ENCODE peak calls at places on chromosomes 6 and 20, in four cellular contexts. C is vagina, E is psoas muscle, Z is keratinocyte. Y is an unnamed sample.

GRCh38 chr6:66555082-66555481 is 848.1 kb upstream of the EYS start:
- DNase-seq in Z (no peak), E (no peak), C (no peak), Y (no peak)

GRCh38 chr6:111661541-111662041 is 55.9 kb upstream of the TRAF3IP2 start:
- DNase-seq in C (no peak), E (peak; percentile 81), Z (no peak), Y (no peak)

GRCh38 chr6:118722820-118723526 is 71.6 kb upstream of the CEP85L start:
- DNase-seq in C (no peak), Z (no peak), E (no peak), Y (no peak)

GRCh38 chr6:140441256-140441655 is 1066.8 kb upstream of the CITED2 start:
- DNase-seq in C (no peak), E (peak; percentile 68), Z (no peak), Y (peak; percentile 22)

GRCh38 chr6:111615916-111616612 is 10.4 kb upstream of the TRAF3IP2 start:
- DNase-seq in C (no peak), E (no peak), Z (no peak), Y (no peak)

GRCh38 chr6:30769088-30769852 is 24.9 kb upstream of the IER3 start:
- DNase-seq in Z (peak; percentile 95), C (no peak), E (peak; percentile 77), Y (peak; percentile 63)

GRCh38 chr20:62576815-62577214 is 65.5 kb upstream of the SLCO4A1 start:
- DNase-seq in E (no peak), C (no peak), Z (no peak), Y (peak; percentile 52)

GRCh38 chr20:54128175-54128574 is 45.6 kb downstream of the CYP24A1 start:
- DNase-seq in Z (no peak), C (no peak), E (no peak), Y (no peak)

GRCh38 chr20:22807045-22807444 is 222.7 kb upstream of the FOXA2 start:
- DNase-seq in Z (no peak), E (no peak), C (no peak), Y (no peak)

GRCh38 chr6:41162687-41163418 is at the start of gene TREM2:
- DNase-seq in C (peak; percentile 70), E (no peak), Z (no peak), Y (no peak)

GRCh38 chr20:50372770-50373088 is 137.5 kb upstream of the PTPN1 start:
- DNase-seq in E (no peak), Z (no peak), C (no peak), Y (no peak)

GRCh38 chr6:17278289-17279061 is 2.7 kb upstream of the RBM24 start:
- DNase-seq in Z (no peak), E (no peak), C (no peak), Y (no peak)

GRCh38 chr20:47317127-47317895 is 39.2 kb downstream of the ZMYND8 start:
- DNase-seq in E (peak; percentile 94), C (peak; percentile 98), Z (peak; percentile 94), Y (no peak)

GRCh38 chr20:10861619-10862018 is 187.8 kb upstream of the JAG1 start:
- DNase-seq in Z (no peak), C (no peak), E (no peak), Y (no peak)

GRCh38 chr20:37411408-37412306 is 65.7 kb downstream of the SRC start:
- DNase-seq in C (no peak), E (no peak), Z (no peak), Y (no peak)

GRCh38 chr6:37122861-37123260 is 47.1 kb upstream of the PIM1 start:
- DNase-seq in Z (no peak), E (no peak), C (no peak), Y (no peak)

GRCh38 chr20:54110041-54110440 is 39.6 kb upstream of the BCAS1 start:
- DNase-seq in C (no peak), Z (no peak), E (no peak), Y (no peak)

GRCh38 chr20:51366155-51366886 is 176.2 kb downstream of the NFATC2 start:
- DNase-seq in Z (no peak), C (no peak), E (peak; percentile 85), Y (no peak)

GRCh38 chr6:21999012-21999528 is 297.8 kb downstream of the PRL start:
- DNase-seq in E (no peak), C (no peak), Z (no peak), Y (no peak)

GRCh38 chr20:37542281-37542680 is 14.6 kb upstream of the BLCAP start:
- DNase-seq in C (no peak), E (no peak), Z (no peak), Y (no peak)

GRCh38 chr6:37607949-37608348 is 89.7 kb downstream of the MDGA1 start:
- DNase-seq in E (no peak), C (no peak), Z (no peak), Y (no peak)

GRCh38 chr6:133184798-133185380 is 56.3 kb upstream of the EYA4 start:
- DNase-seq in Z (no peak), E (no peak), C (no peak), Y (no peak)

GRCh38 chr20:4722571-4722970 is 862 bp downstream of the PRND start:
- DNase-seq in C (no peak), Z (no peak), E (no peak), Y (no peak)

GRCh38 chr6:89828988-89829590 is 591 bp upstream of the CASP8AP2 start:
- DNase-seq in E (no peak), C (no peak), Z (no peak), Y (no peak)

GRCh38 chr6:100452998-100453397 is 11.7 kb downstream of the SIM1 start:
- DNase-seq in Z (no peak), C (no peak), E (no peak), Y (no peak)

GRCh38 chr6:166201878-166202277 is 34.2 kb upstream of the TBXT start:
- DNase-seq in Z (no peak), E (no peak), C (no peak), Y (no peak)

GRCh38 chr6:3227363-3228045 is at the start of gene TUBB2B:
- DNase-seq in Z (no peak), C (no peak), E (peak; percentile 60), Y (peak; percentile 82)

GRCh38 chr20:45405566-45406259 is 2.4 kb upstream of the DBNDD2 start:
- DNase-seq in C (no peak), E (peak; percentile 63), Z (no peak), Y (no peak)

GRCh38 chr20:34642009-34642408 is 34.9 kb downstream of the PIGU start:
- DNase-seq in E (no peak), Z (no peak), C (no peak), Y (no peak)

GRCh38 chr6:73081955-73082354 is 143.3 kb downstream of the KHDC1L start:
- DNase-seq in Z (no peak), E (no peak), C (no peak), Y (no peak)

GRCh38 chr6:32393660-32394420 is 13.1 kb downstream of the BTNL2 start:
- DNase-seq in Z (peak; percentile 4), C (no peak), E (no peak), Y (no peak)

GRCh38 chr6:27026361-27026760 is 221.1 kb upstream of the PRSS16 start:
- DNase-seq in Z (no peak), E (no peak), C (no peak), Y (no peak)
- TF ChIP-seq CTCF in Z (no peak), E (no peak), C (no peak), Y (no peak)

GRCh38 chr6:53679446-53679933 is 13.9 kb upstream of the KLHL31 start:
- DNase-seq in Z (no peak), C (no peak), E (no peak), Y (no peak)
- TF ChIP-seq CTCF in Z (peak; percentile 43), C (no peak), E (peak; percentile 52), Y (peak; percentile 42)

DNA sequence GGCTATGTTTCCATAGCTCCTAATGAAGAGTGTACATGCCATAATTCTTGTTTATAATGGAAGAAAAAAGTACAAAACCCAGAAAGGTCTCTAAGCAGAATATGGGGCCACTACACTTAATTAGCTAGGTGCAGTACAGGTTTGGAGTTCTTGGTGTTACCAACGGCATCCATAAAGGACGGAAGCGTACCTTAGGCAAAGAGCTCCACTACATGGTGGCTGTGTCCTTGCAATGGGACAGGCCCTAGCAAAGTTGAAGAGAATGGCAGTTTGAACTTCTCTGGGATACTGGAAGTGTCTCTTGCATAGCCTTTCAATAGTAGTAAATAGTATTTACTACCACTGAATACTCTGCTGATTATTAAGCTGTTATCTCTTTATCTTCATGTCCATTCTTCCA is 371.7 kb upstream of the MMS22L start:
- DNase-seq in C (no peak), Z (no peak), E (no peak), Y (no peak)
- TF ChIP-seq CTCF in C (no peak), Z (no peak), E (no peak), Y (no peak)

GRCh38 chr6:170247178-170247701 is 43.6 kb downstream of the DLL1 start:
- DNase-seq in C (no peak), E (no peak), Z (no peak), Y (no peak)
- TF ChIP-seq CTCF in C (no peak), E (no peak), Z (peak; percentile 39), Y (no peak)

GRCh38 chr6:137371634-137372016 is 122.6 kb downstream of the OLIG3 start:
- DNase-seq in C (no peak), E (no peak), Z (no peak), Y (no peak)
- TF ChIP-seq CTCF in C (no peak), E (no peak), Z (no peak), Y (no peak)

DNA sequence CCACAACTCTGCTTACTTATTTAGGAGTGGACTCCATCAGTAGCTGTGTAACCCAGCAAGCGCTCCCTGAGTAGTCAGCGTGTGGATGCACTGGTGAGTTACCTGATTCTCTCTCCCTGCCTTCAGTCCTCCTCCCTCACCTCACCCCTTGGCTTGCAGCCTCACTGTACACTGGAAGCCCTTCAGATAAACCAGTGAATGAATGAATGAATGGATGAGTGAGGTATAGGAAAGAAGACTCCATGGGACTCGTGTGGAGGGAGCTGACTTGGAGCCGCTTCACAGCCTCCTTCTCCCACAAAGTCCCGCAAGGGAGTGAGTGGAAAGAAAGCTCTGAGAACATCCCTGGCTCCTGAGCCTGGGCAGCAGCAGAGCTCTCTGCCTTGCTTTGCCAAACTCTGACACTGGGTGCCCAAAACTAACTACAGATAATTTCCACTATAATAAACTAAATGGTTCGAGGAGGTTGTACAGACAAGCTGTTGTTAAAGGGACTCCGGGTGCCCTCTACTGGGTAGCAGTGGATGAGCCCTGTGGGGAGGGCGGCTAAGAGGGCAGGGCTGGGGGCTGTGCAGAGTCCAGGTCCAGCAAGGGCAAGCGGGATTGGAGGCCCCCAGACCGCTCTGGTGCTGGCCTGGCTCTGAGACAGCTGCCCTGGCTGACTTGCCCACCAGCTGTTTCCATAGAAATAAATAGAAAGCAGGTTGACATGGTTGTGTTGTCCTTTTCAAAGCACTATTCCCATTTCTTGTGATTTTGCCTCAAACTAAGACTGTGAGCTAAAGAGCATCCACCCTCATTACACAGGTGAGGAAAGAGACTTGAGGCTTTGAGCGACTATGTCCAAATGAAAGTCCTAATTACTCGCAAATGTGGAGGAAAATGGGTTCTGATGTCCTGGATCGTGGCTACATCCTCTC is 167.7 kb upstream of the CST7 start:
- DNase-seq in Z (no peak), E (peak; percentile 23), C (no peak), Y (no peak)
- TF ChIP-seq CTCF in Z (peak; percentile 81), E (peak; percentile 15), C (peak; percentile 31), Y (no peak)

GRCh38 chr6:44918893-44919292 is 409.2 kb upstream of the RUNX2 start:
- DNase-seq in E (no peak), C (no peak), Z (no peak), Y (no peak)

GRCh38 chr6:44923416-44923815 is 404.7 kb upstream of the RUNX2 start:
- DNase-seq in Z (no peak), C (no peak), E (no peak), Y (no peak)

GRCh38 chr6:44920952-44921491 is 407.1 kb upstream of the RUNX2 start:
- DNase-seq in C (no peak), E (no peak), Z (no peak), Y (no peak)

GRCh38 chr6:44925100-44925739 is 402.9 kb upstream of the RUNX2 start:
- DNase-seq in E (no peak), C (no peak), Z (no peak), Y (no peak)

GRCh38 chr6:44921787-44922186 is 406.3 kb upstream of the RUNX2 start:
- DNase-seq in Z (no peak), C (no peak), E (no peak), Y (no peak)
- TF ChIP-seq CTCF in Z (peak; percentile 30), C (no peak), E (no peak), Y (no peak)

Y was measured in mesothelial cell of epicardium.